ENCODE peak calls at places on chromosomes 12 and 14, in eight cellular contexts. One of them, this sample, is unnamed.

GRCh38 chr14:104388011-104388521 is 191.5 kb upstream of the C14orf180 start:
- DNase-seq in mucosa of gallbladder: no peak
- DNase-seq in activated CD4-positive, CD25-positive, alpha-beta regulatory T cell treated with anti-CD3 and anti-CD28 coated beads, Interleukin-2, amount 50 U/mL, for 16 hours: no peak
- DNase-seq in stomach: peak
- DNase-seq in progenitor cell of endocrine pancreas: no peak
- DNase-seq in RCC 7860: no peak
- DNase-seq in LHCN-M2: no peak
- DNase-seq in stimulated activated naive CD8-positive, alpha-beta T cell treated with anti-CD3 and anti-CD28 coated beads, Interleukin-15, Interleukin-2, amounts not matched to agents 100 U/mL and 50 U/mL, for 24 hours: no peak
- DNase-seq in this sample: no peak

GRCh38 chr12:46556820-46557524 is 184.4 kb upstream of the SLC38A2 start:
- DNase-seq in mucosa of gallbladder: no peak
- DNase-seq in activated CD4-positive, CD25-positive, alpha-beta regulatory T cell treated with anti-CD3 and anti-CD28 coated beads, Interleukin-2, amount 50 U/mL, for 16 hours: no peak
- DNase-seq in stomach: no peak
- DNase-seq in progenitor cell of endocrine pancreas: no peak
- DNase-seq in RCC 7860: peak
- DNase-seq in LHCN-M2: peak
- DNase-seq in stimulated activated naive CD8-positive, alpha-beta T cell treated with anti-CD3 and anti-CD28 coated beads, Interleukin-15, Interleukin-2, amounts not matched to agents 100 U/mL and 50 U/mL, for 24 hours: no peak
- DNase-seq in this sample: no peak

GRCh38 chr12:85658236-85658635 is 178.0 kb downstream of the RASSF9 start:
- DNase-seq in mucosa of gallbladder: no peak
- DNase-seq in activated CD4-positive, CD25-positive, alpha-beta regulatory T cell treated with anti-CD3 and anti-CD28 coated beads, Interleukin-2, amount 50 U/mL, for 16 hours: no peak
- DNase-seq in stomach: no peak
- DNase-seq in progenitor cell of endocrine pancreas: no peak
- DNase-seq in RCC 7860: no peak
- DNase-seq in LHCN-M2: no peak
- DNase-seq in stimulated activated naive CD8-positive, alpha-beta T cell treated with anti-CD3 and anti-CD28 coated beads, Interleukin-15, Interleukin-2, amounts not matched to agents 100 U/mL and 50 U/mL, for 24 hours: no peak
- DNase-seq in this sample: no peak

GRCh38 chr12:2168808-2169207 is 116.0 kb downstream of the CACNA1C start:
- DNase-seq in mucosa of gallbladder: peak
- DNase-seq in activated CD4-positive, CD25-positive, alpha-beta regulatory T cell treated with anti-CD3 and anti-CD28 coated beads, Interleukin-2, amount 50 U/mL, for 16 hours: no peak
- DNase-seq in stomach: no peak
- DNase-seq in progenitor cell of endocrine pancreas: no peak
- DNase-seq in RCC 7860: peak
- DNase-seq in LHCN-M2: peak
- DNase-seq in stimulated activated naive CD8-positive, alpha-beta T cell treated with anti-CD3 and anti-CD28 coated beads, Interleukin-15, Interleukin-2, amounts not matched to agents 100 U/mL and 50 U/mL, for 24 hours: no peak
- DNase-seq in this sample: peak

GRCh38 chr12:122852336-122853275 is 17.3 kb downstream of the HIP1R start:
- DNase-seq in mucosa of gallbladder: no peak
- DNase-seq in activated CD4-positive, CD25-positive, alpha-beta regulatory T cell treated with anti-CD3 and anti-CD28 coated beads, Interleukin-2, amount 50 U/mL, for 16 hours: no peak
- DNase-seq in stomach: no peak
- DNase-seq in progenitor cell of endocrine pancreas: no peak
- DNase-seq in RCC 7860: no peak
- DNase-seq in LHCN-M2: peak
- DNase-seq in stimulated activated naive CD8-positive, alpha-beta T cell treated with anti-CD3 and anti-CD28 coated beads, Interleukin-15, Interleukin-2, amounts not matched to agents 100 U/mL and 50 U/mL, for 24 hours: no peak
- DNase-seq in this sample: no peak

GRCh38 chr12:8780389-8780788 is 42.0 kb upstream of the A2ML1 start:
- DNase-seq in mucosa of gallbladder: no peak
- DNase-seq in activated CD4-positive, CD25-positive, alpha-beta regulatory T cell treated with anti-CD3 and anti-CD28 coated beads, Interleukin-2, amount 50 U/mL, for 16 hours: no peak
- DNase-seq in stomach: no peak
- DNase-seq in progenitor cell of endocrine pancreas: no peak
- DNase-seq in RCC 7860: no peak
- DNase-seq in LHCN-M2: peak
- DNase-seq in stimulated activated naive CD8-positive, alpha-beta T cell treated with anti-CD3 and anti-CD28 coated beads, Interleukin-15, Interleukin-2, amounts not matched to agents 100 U/mL and 50 U/mL, for 24 hours: no peak
- DNase-seq in this sample: no peak

GRCh38 chr14:95321201-95321600 is 1.5 kb upstream of the CLMN start:
- DNase-seq in mucosa of gallbladder: no peak
- DNase-seq in activated CD4-positive, CD25-positive, alpha-beta regulatory T cell treated with anti-CD3 and anti-CD28 coated beads, Interleukin-2, amount 50 U/mL, for 16 hours: no peak
- DNase-seq in stomach: no peak
- DNase-seq in progenitor cell of endocrine pancreas: no peak
- DNase-seq in RCC 7860: no peak
- DNase-seq in LHCN-M2: no peak
- DNase-seq in stimulated activated naive CD8-positive, alpha-beta T cell treated with anti-CD3 and anti-CD28 coated beads, Interleukin-15, Interleukin-2, amounts not matched to agents 100 U/mL and 50 U/mL, for 24 hours: no peak
- DNase-seq in this sample: no peak

GRCh38 chr12:112261559-112261958 is 120.7 kb downstream of the HECTD4 start:
- DNase-seq in mucosa of gallbladder: no peak
- DNase-seq in activated CD4-positive, CD25-positive, alpha-beta regulatory T cell treated with anti-CD3 and anti-CD28 coated beads, Interleukin-2, amount 50 U/mL, for 16 hours: no peak
- DNase-seq in stomach: no peak
- DNase-seq in progenitor cell of endocrine pancreas: no peak
- DNase-seq in RCC 7860: no peak
- DNase-seq in LHCN-M2: no peak
- DNase-seq in stimulated activated naive CD8-positive, alpha-beta T cell treated with anti-CD3 and anti-CD28 coated beads, Interleukin-15, Interleukin-2, amounts not matched to agents 100 U/mL and 50 U/mL, for 24 hours: no peak
- DNase-seq in this sample: peak

GRCh38 chr14:23104591-23105347 is at the start of gene CIROP:
- DNase-seq in mucosa of gallbladder: no peak
- DNase-seq in activated CD4-positive, CD25-positive, alpha-beta regulatory T cell treated with anti-CD3 and anti-CD28 coated beads, Interleukin-2, amount 50 U/mL, for 16 hours: no peak
- DNase-seq in stomach: no peak
- DNase-seq in progenitor cell of endocrine pancreas: no peak
- DNase-seq in RCC 7860: no peak
- DNase-seq in LHCN-M2: no peak
- DNase-seq in stimulated activated naive CD8-positive, alpha-beta T cell treated with anti-CD3 and anti-CD28 coated beads, Interleukin-15, Interleukin-2, amounts not matched to agents 100 U/mL and 50 U/mL, for 24 hours: no peak
- DNase-seq in this sample: no peak

GRCh38 chr12:15563683-15564082 is 225.5 kb downstream of the EPS8 start:
- DNase-seq in mucosa of gallbladder: peak
- DNase-seq in activated CD4-positive, CD25-positive, alpha-beta regulatory T cell treated with anti-CD3 and anti-CD28 coated beads, Interleukin-2, amount 50 U/mL, for 16 hours: no peak
- DNase-seq in stomach: no peak
- DNase-seq in progenitor cell of endocrine pancreas: no peak
- DNase-seq in RCC 7860: no peak
- DNase-seq in LHCN-M2: peak
- DNase-seq in stimulated activated naive CD8-positive, alpha-beta T cell treated with anti-CD3 and anti-CD28 coated beads, Interleukin-15, Interleukin-2, amounts not matched to agents 100 U/mL and 50 U/mL, for 24 hours: peak
- DNase-seq in this sample: no peak

GRCh38 chr12:33575346-33575745 is 135.7 kb upstream of the SYT10 start:
- DNase-seq in mucosa of gallbladder: no peak
- DNase-seq in activated CD4-positive, CD25-positive, alpha-beta regulatory T cell treated with anti-CD3 and anti-CD28 coated beads, Interleukin-2, amount 50 U/mL, for 16 hours: no peak
- DNase-seq in stomach: no peak
- DNase-seq in progenitor cell of endocrine pancreas: no peak
- DNase-seq in RCC 7860: no peak
- DNase-seq in LHCN-M2: no peak
- DNase-seq in stimulated activated naive CD8-positive, alpha-beta T cell treated with anti-CD3 and anti-CD28 coated beads, Interleukin-15, Interleukin-2, amounts not matched to agents 100 U/mL and 50 U/mL, for 24 hours: no peak
- DNase-seq in this sample: no peak

GRCh38 chr12:124395284-124395752 is 100.4 kb downstream of the RFLNA start:
- DNase-seq in mucosa of gallbladder: no peak
- DNase-seq in activated CD4-positive, CD25-positive, alpha-beta regulatory T cell treated with anti-CD3 and anti-CD28 coated beads, Interleukin-2, amount 50 U/mL, for 16 hours: no peak
- DNase-seq in stomach: no peak
- DNase-seq in progenitor cell of endocrine pancreas: no peak
- DNase-seq in RCC 7860: no peak
- DNase-seq in LHCN-M2: no peak
- DNase-seq in stimulated activated naive CD8-positive, alpha-beta T cell treated with anti-CD3 and anti-CD28 coated beads, Interleukin-15, Interleukin-2, amounts not matched to agents 100 U/mL and 50 U/mL, for 24 hours: no peak
- DNase-seq in this sample: no peak

GRCh38 chr14:95062946-95063345 is 94.4 kb downstream of the DICER1 start:
- DNase-seq in mucosa of gallbladder: no peak
- DNase-seq in activated CD4-positive, CD25-positive, alpha-beta regulatory T cell treated with anti-CD3 and anti-CD28 coated beads, Interleukin-2, amount 50 U/mL, for 16 hours: no peak
- DNase-seq in stomach: no peak
- DNase-seq in progenitor cell of endocrine pancreas: no peak
- DNase-seq in RCC 7860: no peak
- DNase-seq in LHCN-M2: no peak
- DNase-seq in stimulated activated naive CD8-positive, alpha-beta T cell treated with anti-CD3 and anti-CD28 coated beads, Interleukin-15, Interleukin-2, amounts not matched to agents 100 U/mL and 50 U/mL, for 24 hours: no peak
- DNase-seq in this sample: no peak

GRCh38 chr12:89073027-89073398 is 279.3 kb downstream of the DUSP6 start:
- DNase-seq in mucosa of gallbladder: peak
- DNase-seq in activated CD4-positive, CD25-positive, alpha-beta regulatory T cell treated with anti-CD3 and anti-CD28 coated beads, Interleukin-2, amount 50 U/mL, for 16 hours: no peak
- DNase-seq in stomach: no peak
- DNase-seq in progenitor cell of endocrine pancreas: no peak
- DNase-seq in RCC 7860: peak
- DNase-seq in LHCN-M2: peak
- DNase-seq in stimulated activated naive CD8-positive, alpha-beta T cell treated with anti-CD3 and anti-CD28 coated beads, Interleukin-15, Interleukin-2, amounts not matched to agents 100 U/mL and 50 U/mL, for 24 hours: no peak
- DNase-seq in this sample: no peak

GRCh38 chr12:58639323-58639934 is 280.9 kb downstream of the LRIG3 start:
- DNase-seq in mucosa of gallbladder: no peak
- DNase-seq in activated CD4-positive, CD25-positive, alpha-beta regulatory T cell treated with anti-CD3 and anti-CD28 coated beads, Interleukin-2, amount 50 U/mL, for 16 hours: no peak
- DNase-seq in stomach: no peak
- DNase-seq in progenitor cell of endocrine pancreas: no peak
- DNase-seq in RCC 7860: no peak
- DNase-seq in LHCN-M2: peak
- DNase-seq in stimulated activated naive CD8-positive, alpha-beta T cell treated with anti-CD3 and anti-CD28 coated beads, Interleukin-15, Interleukin-2, amounts not matched to agents 100 U/mL and 50 U/mL, for 24 hours: no peak
- DNase-seq in this sample: no peak

GRCh38 chr12:124248862-124249825 is 45.7 kb upstream of the RFLNA start:
- DNase-seq in mucosa of gallbladder: no peak
- DNase-seq in activated CD4-positive, CD25-positive, alpha-beta regulatory T cell treated with anti-CD3 and anti-CD28 coated beads, Interleukin-2, amount 50 U/mL, for 16 hours: no peak
- DNase-seq in stomach: no peak
- DNase-seq in progenitor cell of endocrine pancreas: no peak
- DNase-seq in RCC 7860: no peak
- DNase-seq in LHCN-M2: peak
- DNase-seq in stimulated activated naive CD8-positive, alpha-beta T cell treated with anti-CD3 and anti-CD28 coated beads, Interleukin-15, Interleukin-2, amounts not matched to agents 100 U/mL and 50 U/mL, for 24 hours: no peak
- DNase-seq in this sample: no peak

GRCh38 chr14:33767721-33768457 is 183.0 kb downstream of the EGLN3 start:
- DNase-seq in mucosa of gallbladder: no peak
- DNase-seq in activated CD4-positive, CD25-positive, alpha-beta regulatory T cell treated with anti-CD3 and anti-CD28 coated beads, Interleukin-2, amount 50 U/mL, for 16 hours: no peak
- DNase-seq in stomach: no peak
- DNase-seq in progenitor cell of endocrine pancreas: no peak
- DNase-seq in RCC 7860: no peak
- DNase-seq in LHCN-M2: no peak
- DNase-seq in stimulated activated naive CD8-positive, alpha-beta T cell treated with anti-CD3 and anti-CD28 coated beads, Interleukin-15, Interleukin-2, amounts not matched to agents 100 U/mL and 50 U/mL, for 24 hours: no peak
- DNase-seq in this sample: no peak

GRCh38 chr12:102513272-102513671 is 32.9 kb upstream of the IGF1 start:
- DNase-seq in mucosa of gallbladder: no peak
- DNase-seq in activated CD4-positive, CD25-positive, alpha-beta regulatory T cell treated with anti-CD3 and anti-CD28 coated beads, Interleukin-2, amount 50 U/mL, for 16 hours: no peak
- DNase-seq in stomach: no peak
- DNase-seq in progenitor cell of endocrine pancreas: no peak
- DNase-seq in RCC 7860: no peak
- DNase-seq in LHCN-M2: no peak
- DNase-seq in stimulated activated naive CD8-positive, alpha-beta T cell treated with anti-CD3 and anti-CD28 coated beads, Interleukin-15, Interleukin-2, amounts not matched to agents 100 U/mL and 50 U/mL, for 24 hours: no peak
- DNase-seq in this sample: no peak

GRCh38 chr14:31568671-31569070 is 7.5 kb downstream of the NUBPL start:
- DNase-seq in mucosa of gallbladder: no peak
- DNase-seq in activated CD4-positive, CD25-positive, alpha-beta regulatory T cell treated with anti-CD3 and anti-CD28 coated beads, Interleukin-2, amount 50 U/mL, for 16 hours: no peak
- DNase-seq in stomach: no peak
- DNase-seq in progenitor cell of endocrine pancreas: no peak
- DNase-seq in RCC 7860: no peak
- DNase-seq in LHCN-M2: peak
- DNase-seq in stimulated activated naive CD8-positive, alpha-beta T cell treated with anti-CD3 and anti-CD28 coated beads, Interleukin-15, Interleukin-2, amounts not matched to agents 100 U/mL and 50 U/mL, for 24 hours: no peak
- DNase-seq in this sample: no peak

GRCh38 chr12:53103860-53104305 is 597 bp downstream of the SOAT2 start:
- DNase-seq in mucosa of gallbladder: no peak
- DNase-seq in activated CD4-positive, CD25-positive, alpha-beta regulatory T cell treated with anti-CD3 and anti-CD28 coated beads, Interleukin-2, amount 50 U/mL, for 16 hours: no peak
- DNase-seq in stomach: no peak
- DNase-seq in progenitor cell of endocrine pancreas: no peak
- DNase-seq in RCC 7860: no peak
- DNase-seq in LHCN-M2: peak
- DNase-seq in stimulated activated naive CD8-positive, alpha-beta T cell treated with anti-CD3 and anti-CD28 coated beads, Interleukin-15, Interleukin-2, amounts not matched to agents 100 U/mL and 50 U/mL, for 24 hours: no peak
- DNase-seq in this sample: no peak

GRCh38 chr14:58082491-58083098 is 69.4 kb downstream of the ARMH4 start:
- DNase-seq in mucosa of gallbladder: no peak
- DNase-seq in activated CD4-positive, CD25-positive, alpha-beta regulatory T cell treated with anti-CD3 and anti-CD28 coated beads, Interleukin-2, amount 50 U/mL, for 16 hours: no peak
- DNase-seq in stomach: no peak
- DNase-seq in progenitor cell of endocrine pancreas: no peak
- DNase-seq in RCC 7860: peak
- DNase-seq in LHCN-M2: peak
- DNase-seq in stimulated activated naive CD8-positive, alpha-beta T cell treated with anti-CD3 and anti-CD28 coated beads, Interleukin-15, Interleukin-2, amounts not matched to agents 100 U/mL and 50 U/mL, for 24 hours: no peak
- DNase-seq in this sample: peak

This sample was measured in H54.